ENCODE peak calls at places on chromosomes 5 and 9, in six cellular contexts. One of them, this sample, is unnamed.
A peak's percentile ranks its signal among the peaks of the same experiment; 100 is the strongest.

GRCh38 chr5:56913766-56914165 is 4.4 kb downstream of the SETD9 start:
- DNase-seq in psoas muscle: no peak
- DNase-seq in IMR-90: no peak
- DNase-seq in left lung: no peak
- DNase-seq in mammary epithelial cell: no peak
- DNase-seq in A549: no peak
- DNase-seq in this sample: no peak

GRCh38 chr5:106089073-106089472 is 1581.7 kb downstream of the EFNA5 start:
- DNase-seq in psoas muscle: no peak
- DNase-seq in IMR-90: no peak
- DNase-seq in left lung: no peak
- DNase-seq in mammary epithelial cell: no peak
- DNase-seq in A549: no peak
- DNase-seq in this sample: no peak

GRCh38 chr9:115628426-115628825 is 510.5 kb upstream of the TNC start:
- DNase-seq in psoas muscle: no peak
- DNase-seq in IMR-90: no peak
- DNase-seq in left lung: no peak
- DNase-seq in mammary epithelial cell: no peak
- DNase-seq in A549: no peak
- DNase-seq in this sample: peak; percentile 78

GRCh38 chr9:13278368-13279246 is 885 bp downstream of the MPDZ start:
- DNase-seq in psoas muscle: peak; percentile 61
- DNase-seq in IMR-90: peak; percentile 74
- DNase-seq in left lung: peak; percentile 46
- DNase-seq in mammary epithelial cell: peak; percentile 30
- DNase-seq in A549: peak; percentile 53
- DNase-seq in this sample: peak; percentile 84

GRCh38 chr5:73640861-73641320 is 14.9 kb downstream of the ARHGEF28 start:
- DNase-seq in psoas muscle: no peak
- DNase-seq in IMR-90: peak; percentile 33
- DNase-seq in left lung: no peak
- DNase-seq in mammary epithelial cell: no peak
- DNase-seq in A549: no peak
- DNase-seq in this sample: no peak

GRCh38 chr9:8961186-8961666 is 1161.6 kb upstream of the DMAC1 start:
- DNase-seq in psoas muscle: peak; percentile 34
- DNase-seq in IMR-90: no peak
- DNase-seq in left lung: no peak
- DNase-seq in mammary epithelial cell: no peak
- DNase-seq in A549: no peak
- DNase-seq in this sample: no peak

GRCh38 chr9:135016876-135017275 is 70.6 kb upstream of the OLFM1 start:
- DNase-seq in psoas muscle: no peak
- DNase-seq in IMR-90: no peak
- DNase-seq in left lung: no peak
- DNase-seq in mammary epithelial cell: no peak
- DNase-seq in A549: no peak
- DNase-seq in this sample: no peak

GRCh38 chr5:151523335-151523734 is 67.8 kb downstream of the FAT2 start:
- DNase-seq in psoas muscle: no peak
- DNase-seq in IMR-90: peak; percentile 55
- DNase-seq in left lung: no peak
- DNase-seq in mammary epithelial cell: peak; percentile 59
- DNase-seq in A549: peak; percentile 75
- DNase-seq in this sample: peak; percentile 26

GRCh38 chr9:135343136-135343535 is 136.4 kb upstream of the PPP1R26 start:
- DNase-seq in psoas muscle: no peak
- DNase-seq in IMR-90: no peak
- DNase-seq in left lung: no peak
- DNase-seq in mammary epithelial cell: no peak
- DNase-seq in A549: no peak
- DNase-seq in this sample: no peak

GRCh38 chr9:132348676-132349075 is 6.1 kb downstream of the SETX start:
- DNase-seq in psoas muscle: no peak
- DNase-seq in IMR-90: no peak
- DNase-seq in left lung: no peak
- DNase-seq in mammary epithelial cell: no peak
- DNase-seq in A549: no peak
- DNase-seq in this sample: no peak

GRCh38 chr5:113606298-113607134 is 93.0 kb downstream of the YTHDC2 start:
- DNase-seq in psoas muscle: no peak
- DNase-seq in IMR-90: peak; percentile 56
- DNase-seq in left lung: no peak
- DNase-seq in mammary epithelial cell: peak; percentile 38
- DNase-seq in A549: peak; percentile 19
- DNase-seq in this sample: peak; percentile 8

GRCh38 chr9:85001925-85002324 is 332.4 kb downstream of the NTRK2 start:
- DNase-seq in psoas muscle: no peak
- DNase-seq in IMR-90: no peak
- DNase-seq in left lung: no peak
- DNase-seq in mammary epithelial cell: no peak
- DNase-seq in A549: no peak
- DNase-seq in this sample: no peak

GRCh38 chr5:133427121-133427777 is 185.1 kb downstream of the FSTL4 start:
- DNase-seq in psoas muscle: no peak
- DNase-seq in IMR-90: peak; percentile 8
- DNase-seq in left lung: no peak
- DNase-seq in mammary epithelial cell: no peak
- DNase-seq in A549: no peak
- DNase-seq in this sample: no peak

GRCh38 chr9:17005085-17005484 is 129.8 kb upstream of the CNTLN start:
- DNase-seq in psoas muscle: peak; percentile 17
- DNase-seq in IMR-90: peak; percentile 81
- DNase-seq in left lung: peak; percentile 47
- DNase-seq in mammary epithelial cell: no peak
- DNase-seq in A549: no peak
- DNase-seq in this sample: no peak

GRCh38 chr9:127926961-127927456 is 3.6 kb downstream of the PIP5KL1 start:
- DNase-seq in psoas muscle: no peak
- DNase-seq in IMR-90: no peak
- DNase-seq in left lung: no peak
- DNase-seq in mammary epithelial cell: peak; percentile 49
- DNase-seq in A549: no peak
- DNase-seq in this sample: no peak

GRCh38 chr9:135239100-135239768 is 151.8 kb downstream of the OLFM1 start:
- DNase-seq in psoas muscle: peak; percentile 1
- DNase-seq in IMR-90: no peak
- DNase-seq in left lung: no peak
- DNase-seq in mammary epithelial cell: no peak
- DNase-seq in A549: no peak
- DNase-seq in this sample: no peak

GRCh38 chr5:876398-877365 is 15.9 kb downstream of the BRD9 start:
- DNase-seq in psoas muscle: no peak
- DNase-seq in IMR-90: no peak
- DNase-seq in left lung: no peak
- DNase-seq in mammary epithelial cell: no peak
- DNase-seq in A549: no peak
- DNase-seq in this sample: no peak

GRCh38 chr5:59863777-59864176 is 29.7 kb downstream of the PDE4D start:
- DNase-seq in psoas muscle: no peak
- DNase-seq in IMR-90: peak; percentile 27
- DNase-seq in left lung: no peak
- DNase-seq in mammary epithelial cell: no peak
- DNase-seq in A549: no peak
- DNase-seq in this sample: no peak

GRCh38 chr9:17871213-17871890 is 292.5 kb downstream of the SH3GL2 start:
- DNase-seq in psoas muscle: no peak
- DNase-seq in IMR-90: no peak
- DNase-seq in left lung: no peak
- DNase-seq in mammary epithelial cell: no peak
- DNase-seq in A549: no peak
- DNase-seq in this sample: no peak

GRCh38 chr5:94028001-94028400 is 286.6 kb upstream of the POU5F2 start:
- DNase-seq in psoas muscle: no peak
- DNase-seq in IMR-90: peak; percentile 4
- DNase-seq in left lung: no peak
- DNase-seq in mammary epithelial cell: no peak
- DNase-seq in A549: no peak
- DNase-seq in this sample: peak; percentile 22

GRCh38 chr5:94027145-94027544 is 285.7 kb upstream of the POU5F2 start:
- DNase-seq in psoas muscle: no peak
- DNase-seq in IMR-90: no peak
- DNase-seq in left lung: no peak
- DNase-seq in mammary epithelial cell: no peak
- DNase-seq in A549: no peak
- DNase-seq in this sample: no peak

GRCh38 chr5:94024625-94025024 is 283.2 kb upstream of the POU5F2 start:
- DNase-seq in psoas muscle: no peak
- DNase-seq in IMR-90: no peak
- DNase-seq in left lung: no peak
- DNase-seq in mammary epithelial cell: no peak
- DNase-seq in A549: no peak
- DNase-seq in this sample: no peak

GRCh38 chr5:94024101-94024500 is 282.7 kb upstream of the POU5F2 start:
- DNase-seq in psoas muscle: no peak
- DNase-seq in IMR-90: peak; percentile 25
- DNase-seq in left lung: no peak
- DNase-seq in mammary epithelial cell: no peak
- DNase-seq in A549: no peak
- DNase-seq in this sample: no peak

DNA sequence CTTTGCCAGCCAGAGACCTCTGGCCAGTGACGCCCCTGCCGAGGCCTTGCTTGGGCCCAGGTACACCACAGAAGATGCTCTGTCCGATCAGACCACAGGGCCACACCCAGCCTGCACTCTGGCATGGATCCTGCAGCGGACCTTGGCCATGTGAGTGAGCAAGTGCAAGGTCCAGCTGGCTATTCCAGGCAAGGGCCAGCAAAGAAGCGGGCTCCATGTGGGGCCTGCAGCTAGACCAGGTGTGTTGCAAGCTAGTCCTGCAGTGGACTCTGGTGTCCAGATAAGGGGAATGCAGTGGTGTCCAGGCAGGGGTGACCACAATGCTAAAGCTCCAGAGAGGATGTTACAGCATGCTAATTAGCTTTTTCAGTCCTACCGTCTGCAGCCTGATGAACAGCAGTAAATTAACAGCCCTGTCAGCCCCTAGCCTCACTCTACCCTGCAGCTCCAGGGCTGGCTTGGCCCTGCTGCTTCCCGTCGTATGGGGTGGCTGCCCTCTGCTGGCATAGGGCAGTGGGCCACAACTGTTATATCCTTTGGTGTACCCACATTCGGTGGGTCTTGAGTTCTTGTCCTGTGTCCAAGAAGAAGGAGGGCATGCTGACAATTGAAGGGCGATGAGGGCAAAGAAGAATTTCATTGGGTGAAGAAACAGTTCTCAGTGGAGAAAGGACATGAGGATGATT is 284.5 kb upstream of the POU5F2 start:
- DNase-seq in psoas muscle: no peak
- DNase-seq in IMR-90: no peak
- DNase-seq in left lung: no peak
- DNase-seq in mammary epithelial cell: no peak
- DNase-seq in A549: no peak
- DNase-seq in this sample: no peak
- TF ChIP-seq CTCF in psoas muscle: no peak
- TF ChIP-seq CTCF in IMR-90: no peak
- TF ChIP-seq CTCF in left lung: no peak
- TF ChIP-seq CTCF in mammary epithelial cell: no peak
- TF ChIP-seq CTCF in A549: peak; percentile 23
- TF ChIP-seq CTCF in this sample: peak; percentile 41

DNA sequence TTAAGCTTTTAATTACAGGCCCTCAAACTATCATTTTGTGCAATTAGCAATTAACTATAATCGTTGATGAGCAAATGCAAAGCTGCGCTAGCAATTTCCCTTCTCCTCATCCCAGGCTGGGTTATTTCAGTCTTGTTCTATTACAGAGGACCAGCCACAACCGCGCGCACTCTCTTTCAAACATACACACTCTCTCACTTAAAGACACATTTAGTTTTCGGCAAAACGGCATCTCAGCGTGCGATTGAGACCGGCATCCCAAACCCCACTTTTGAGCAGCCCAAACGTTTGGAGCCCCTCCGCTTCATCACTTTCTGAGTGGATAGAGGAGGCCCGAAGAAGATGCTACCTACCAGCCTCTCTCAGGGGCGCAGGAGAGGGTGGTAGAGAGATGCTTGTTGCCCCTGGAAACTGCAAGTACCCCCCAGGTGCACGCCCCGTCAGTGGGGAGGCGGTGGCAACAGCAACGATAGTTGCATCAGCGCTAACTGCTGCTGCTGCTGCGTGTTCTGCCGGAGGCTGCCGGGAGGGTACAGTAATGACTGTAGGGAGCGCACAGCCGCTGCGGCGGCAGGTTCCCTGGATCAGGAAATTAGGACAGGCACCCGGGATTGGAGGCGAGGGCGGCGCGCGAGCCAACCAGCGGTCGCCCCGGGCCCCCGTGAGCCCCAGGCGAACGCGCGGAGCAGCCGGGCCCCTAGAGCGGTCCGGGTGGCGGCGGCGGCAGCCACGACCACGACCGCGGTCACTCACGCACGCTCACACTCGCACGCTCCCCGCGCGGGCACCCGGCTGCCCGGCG is 510 bp upstream of the VLDLR start:
- DNase-seq in psoas muscle: peak; percentile 83
- DNase-seq in IMR-90: peak; percentile 87
- DNase-seq in left lung: peak; percentile 81
- DNase-seq in mammary epithelial cell: peak; percentile 76
- DNase-seq in A549: peak; percentile 79
- DNase-seq in this sample: peak; percentile 67
- TF ChIP-seq CTCF in psoas muscle: peak; percentile 19
- TF ChIP-seq CTCF in IMR-90: peak; percentile 30
- TF ChIP-seq CTCF in left lung: no peak
- TF ChIP-seq CTCF in mammary epithelial cell: no peak
- TF ChIP-seq CTCF in A549: no peak
- TF ChIP-seq CTCF in this sample: peak; percentile 25

GRCh38 chr5:96997265-96997859 is 61.5 kb downstream of the LNPEP start:
- DNase-seq in psoas muscle: no peak
- DNase-seq in IMR-90: peak; percentile 63
- DNase-seq in left lung: no peak
- DNase-seq in mammary epithelial cell: peak; percentile 25
- DNase-seq in A549: peak; percentile 8
- DNase-seq in this sample: peak; percentile 36
- TF ChIP-seq CTCF in psoas muscle: peak; percentile 51
- TF ChIP-seq CTCF in IMR-90: peak; percentile 52
- TF ChIP-seq CTCF in left lung: peak; percentile 12
- TF ChIP-seq CTCF in mammary epithelial cell: peak; percentile 49
- TF ChIP-seq CTCF in A549: peak; percentile 58
- TF ChIP-seq CTCF in this sample: peak; percentile 47

GRCh38 chr5:180330810-180331646 is 22.1 kb downstream of the GFPT2 start:
- DNase-seq in psoas muscle: peak; percentile 76
- DNase-seq in IMR-90: peak; percentile 99
- DNase-seq in left lung: no peak
- DNase-seq in mammary epithelial cell: peak; percentile 53
- DNase-seq in A549: peak; percentile 93
- DNase-seq in this sample: no peak

GRCh38 chr5:180331647-180331950 is 21.5 kb downstream of the GFPT2 start:
- DNase-seq in psoas muscle: no peak
- DNase-seq in IMR-90: no peak
- DNase-seq in left lung: no peak
- DNase-seq in mammary epithelial cell: no peak
- DNase-seq in A549: peak; percentile 46
- DNase-seq in this sample: no peak

GRCh38 chr5:180332861-180333260 is 20.3 kb downstream of the GFPT2 start:
- DNase-seq in psoas muscle: no peak
- DNase-seq in IMR-90: no peak
- DNase-seq in left lung: no peak
- DNase-seq in mammary epithelial cell: no peak
- DNase-seq in A549: no peak
- DNase-seq in this sample: no peak

GRCh38 chr5:180333661-180334060 is 19.5 kb downstream of the GFPT2 start:
- DNase-seq in psoas muscle: no peak
- DNase-seq in IMR-90: peak; percentile 76
- DNase-seq in left lung: no peak
- DNase-seq in mammary epithelial cell: peak; percentile 72
- DNase-seq in A549: peak; percentile 85
- DNase-seq in this sample: no peak

GRCh38 chr5:180332051-180332517 is 21.1 kb downstream of the GFPT2 start:
- DNase-seq in psoas muscle: no peak
- DNase-seq in IMR-90: no peak
- DNase-seq in left lung: no peak
- DNase-seq in mammary epithelial cell: no peak
- DNase-seq in A549: peak; percentile 76
- DNase-seq in this sample: no peak
- TF ChIP-seq CTCF in psoas muscle: no peak
- TF ChIP-seq CTCF in IMR-90: peak; percentile 27
- TF ChIP-seq CTCF in left lung: no peak
- TF ChIP-seq CTCF in mammary epithelial cell: no peak
- TF ChIP-seq CTCF in A549: peak; percentile 23
- TF ChIP-seq CTCF in this sample: no peak

This sample was measured in LNCaP clone FGC.